ENCODE peak calls at places on chromosomes 11 and 22, in seven cellular contexts. X is A549; A is endodermal cell; E is keratinocyte; L is HFF-Myc; Y is fibroblast of the aortic adventitia; J is effector memory CD4-positive, alpha-beta T cell. T is an unnamed sample.

GRCh38 chr11:86388198-86388597 is 13.5 kb downstream of the CCDC81 start:
- DNase-seq in X (no peak), A (peak; percentile 50), E (no peak), L (no peak), Y (no peak), J (no peak), T (no peak)

GRCh38 chr22:41892721-41893120 is 22.2 kb downstream of the SHISA8 start:
- DNase-seq in X (no peak), A (no peak), E (no peak), L (no peak), Y (no peak), J (no peak), T (no peak)

GRCh38 chr22:44906248-44906936 is 103.4 kb downstream of the PHF21B start:
- DNase-seq in X (no peak), A (peak; percentile 22), E (no peak), L (no peak), Y (no peak), J (no peak), T (peak; percentile 8)

GRCh38 chr11:57638005-57638760 is 11.5 kb downstream of the YPEL4 start:
- DNase-seq in X (peak; percentile 89), A (peak; percentile 97), E (no peak), L (peak; percentile 76), Y (peak; percentile 84), J (no peak), T (peak; percentile 85)

GRCh38 chr11:45922425-45923082 is at the start of gene LARGE2:
- DNase-seq in X (no peak), A (peak; percentile 93), E (no peak), L (no peak), Y (no peak), J (peak; percentile 17), T (peak; percentile 93)

GRCh38 chr11:92302766-92303165 is 78.1 kb downstream of the FAT3 start:
- DNase-seq in X (no peak), A (no peak), E (no peak), L (no peak), Y (no peak), J (no peak), T (no peak)

GRCh38 chr22:49197500-49197899 is 630.2 kb downstream of the BRD1 start:
- DNase-seq in X (no peak), A (peak; percentile 76), E (no peak), L (no peak), Y (no peak), J (no peak), T (no peak)

GRCh38 chr11:14645985-14646900 is 2.6 kb downstream of the PDE3B start:
- DNase-seq in X (no peak), A (no peak), E (no peak), L (no peak), Y (no peak), J (no peak), T (no peak)

GRCh38 chr11:556857-557256 is 3.7 kb downstream of the LMNTD2 start:
- DNase-seq in X (no peak), A (no peak), E (no peak), L (no peak), Y (no peak), J (no peak), T (no peak)

GRCh38 chr11:74532496-74533246 is 39.1 kb upstream of the LIPT2 start:
- DNase-seq in X (no peak), A (no peak), E (peak; percentile 9), L (no peak), Y (no peak), J (no peak), T (no peak)

GRCh38 chr11:102730036-102730815 is 5.5 kb upstream of the MMP8 start:
- DNase-seq in X (no peak), A (no peak), E (no peak), L (peak; percentile 81), Y (peak; percentile 56), J (no peak), T (no peak)

GRCh38 chr11:27437824-27438594 is 34.6 kb downstream of the LGR4 start:
- DNase-seq in X (no peak), A (no peak), E (no peak), L (no peak), Y (no peak), J (no peak), T (no peak)

GRCh38 chr11:291281-292210 is 2.6 kb downstream of the PGGHG start:
- DNase-seq in X (no peak), A (no peak), E (no peak), L (no peak), Y (no peak), J (no peak), T (no peak)

GRCh38 chr22:36472689-36473088 is 8.8 kb downstream of the TXN2 start:
- DNase-seq in X (no peak), A (no peak), E (no peak), L (no peak), Y (no peak), J (no peak), T (no peak)
- H3K4me3 ChIP-seq in X (no peak overlapping the region), A (no peak overlapping the region), E (no peak overlapping the region), L (no peak overlapping the region), Y (no peak overlapping the region), J (no peak overlapping the region), T (no peak overlapping the region)

GRCh38 chr11:69212121-69213110 is 56.7 kb downstream of the SMIM38 start:
- DNase-seq in X (no peak), A (peak; percentile 58), E (no peak), L (no peak), Y (peak; percentile 6), J (no peak), T (no peak)
- H3K4me3 ChIP-seq in X (no peak overlapping the region), A (no peak overlapping the region), E (no peak overlapping the region), L (no peak overlapping the region), Y (no peak overlapping the region), J (no peak overlapping the region), T (no peak overlapping the region)

DNA sequence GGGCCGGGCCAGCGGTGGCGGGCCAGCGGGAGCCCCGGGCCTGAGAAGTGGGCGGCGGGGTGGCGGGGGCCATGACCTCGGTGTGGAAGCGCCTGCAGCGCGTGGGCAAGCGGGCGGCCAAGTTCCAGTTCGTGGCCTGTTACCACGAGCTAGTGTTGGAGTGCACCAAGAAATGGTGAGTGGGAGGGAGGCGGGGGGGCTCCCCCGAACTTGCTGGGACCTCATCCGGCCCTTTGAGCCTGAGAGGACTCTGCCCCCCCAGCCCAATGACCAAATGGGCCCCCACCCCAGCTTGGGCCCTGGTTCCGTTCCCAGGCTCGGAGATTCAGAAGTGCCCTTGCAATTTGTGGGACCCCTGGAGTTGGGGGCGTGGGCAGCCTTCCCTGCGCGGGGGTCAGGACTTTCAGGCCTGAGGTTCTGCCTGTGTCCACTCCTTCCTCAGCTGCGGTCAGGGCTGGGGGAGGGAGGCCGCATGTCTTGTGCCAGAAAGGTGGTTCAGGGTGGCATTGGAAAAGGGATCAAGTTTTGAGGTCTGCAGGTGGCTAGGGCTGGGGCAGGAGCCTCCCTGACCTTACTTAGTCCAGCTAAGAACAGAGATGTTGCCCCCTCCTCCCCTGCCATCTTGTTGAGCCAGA is 496 bp downstream of the EHBP1L1 start:
- DNase-seq in X (no peak), A (no peak), E (no peak), L (no peak), Y (no peak), J (no peak), T (no peak)
- H3K4me3 ChIP-seq in X (peak overlapping the region; percentile 82), A (peak overlapping the region; percentile 35), E (peak overlapping the region; percentile 71), L (peak overlapping the region; percentile 56), Y (peak overlapping the region; percentile 81), J (peak overlapping the region; percentile 59), T (peak overlapping the region; percentile 87)

GRCh38 chr11:118532091-118532490 is 1.1 kb downstream of the TMEM25 start:
- DNase-seq in X (no peak), A (no peak), E (no peak), L (no peak), Y (no peak), J (no peak), T (no peak)
- H3K4me3 ChIP-seq in X (no peak overlapping the region), A (peak overlapping the region; percentile 80), E (no peak overlapping the region), L (peak overlapping the region; percentile 63), Y (no peak overlapping the region), J (no peak overlapping the region), T (peak overlapping the region; percentile 100)

T was measured in upper lobe of left lung.